ENCODE peak calls at places on chromosome 12, in eight cellular contexts. K, C, X, S, M, W, G and U are unnamed samples.

GRCh38 chr12:10210225-10210624 is 2.5 kb upstream of the GABARAPL1 start:
- DNase-seq in K (no peak), C (no peak), X (no peak), S (no peak), M (no peak), W (no peak), G (no peak), U (no peak)

GRCh38 chr12:104505095-104505819 is 48.5 kb downstream of the CHST11 start:
- DNase-seq in K (no peak), C (no peak), X (peak), S (no peak), M (peak), W (no peak), G (no peak), U (no peak)

GRCh38 chr12:65810036-65810435 is 14.2 kb upstream of the HMGA2 start:
- DNase-seq in K (no peak), C (no peak), X (no peak), S (no peak), M (no peak), W (no peak), G (peak), U (no peak)

GRCh38 chr12:13242926-13243325 is 46.4 kb downstream of the EMP1 start:
- DNase-seq in K (no peak), C (no peak), X (no peak), S (no peak), M (no peak), W (no peak), G (no peak), U (no peak)

GRCh38 chr12:129927316-129927900 is 23.6 kb upstream of the TMEM132D start:
- DNase-seq in K (no peak), C (no peak), X (no peak), S (no peak), M (no peak), W (no peak), G (peak), U (no peak)

GRCh38 chr12:100142851-100143559 is at the start of gene BLTP3B:
- DNase-seq in K (peak), C (peak), X (peak), S (peak), M (peak), W (peak), G (peak), U (peak)

GRCh38 chr12:130992979-130993538 is 39.4 kb downstream of the ADGRD1 start:
- DNase-seq in K (no peak), C (no peak), X (no peak), S (no peak), M (no peak), W (no peak), G (no peak), U (no peak)

GRCh38 chr12:11497438-11497837 is 102.1 kb upstream of the PRB2 start:
- DNase-seq in K (no peak), C (no peak), X (no peak), S (no peak), M (no peak), W (no peak), G (no peak), U (no peak)

GRCh38 chr12:62435337-62436163 is 31.1 kb upstream of the MON2 start:
- DNase-seq in K (no peak), C (peak), X (no peak), S (peak), M (peak), W (peak), G (peak), U (peak)

GRCh38 chr12:108967869-108968540 is 52.9 kb downstream of the SVOP start:
- DNase-seq in K (peak), C (peak), X (no peak), S (peak), M (no peak), W (peak), G (peak), U (no peak)

GRCh38 chr12:107568718-107569117 is 116.9 kb upstream of the PWP1 start:
- DNase-seq in K (no peak), C (no peak), X (no peak), S (peak), M (no peak), W (no peak), G (peak), U (no peak)

GRCh38 chr12:60197589-60197988 is 601.8 kb downstream of the SLC16A7 start:
- DNase-seq in K (no peak), C (no peak), X (no peak), S (peak), M (peak), W (peak), G (peak), U (no peak)

GRCh38 chr12:89566615-89567014 is 40.8 kb upstream of the POC1B start:
- DNase-seq in K (no peak), C (peak), X (no peak), S (peak), M (peak), W (no peak), G (peak), U (no peak)

DNA sequence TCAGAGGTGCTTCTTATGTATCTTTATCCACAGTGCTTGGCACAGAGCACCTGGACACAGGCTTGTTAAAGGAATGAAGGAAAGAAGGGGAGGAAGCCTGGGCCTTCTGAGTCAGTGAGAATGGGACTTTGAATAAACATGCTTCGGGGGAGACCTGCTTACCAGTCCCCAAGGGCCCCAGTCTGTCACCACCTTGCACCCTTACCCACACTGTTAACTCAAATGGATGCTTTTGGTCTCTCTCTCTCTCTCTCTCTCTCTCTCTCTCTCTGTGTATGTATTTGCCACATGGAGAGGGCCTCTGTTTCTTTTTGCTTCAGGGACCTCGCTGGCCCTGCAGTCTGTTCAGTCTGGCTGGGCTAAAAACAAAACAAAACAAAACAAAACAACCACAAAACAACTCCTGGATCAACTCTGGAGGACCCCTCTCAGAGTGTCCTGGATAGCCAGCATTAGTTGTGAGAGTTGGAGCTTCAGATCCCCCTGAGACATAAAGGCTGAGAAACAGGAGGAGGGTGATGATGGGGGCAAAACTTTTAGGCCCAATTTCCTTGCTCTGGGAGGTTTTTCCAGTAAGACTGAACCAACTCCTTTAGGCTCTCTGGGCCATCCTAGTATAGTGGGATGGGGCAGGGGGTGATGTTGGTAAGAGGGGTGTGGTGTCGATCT is 1.9 kb downstream of the KIF5A start:
- DNase-seq in K (no peak), C (peak), X (no peak), S (no peak), M (no peak), W (no peak), G (no peak), U (no peak)
- H3K9ac ChIP-seq in K (no peak), C (peak), X (no peak), S (no peak), M (no peak), W (no peak), G (no peak), U (peak)

GRCh38 chr12:110222433-110222832 is 58.6 kb upstream of the ATP2A2 start:
- DNase-seq in K (no peak), C (no peak), X (no peak), S (no peak), M (no peak), W (no peak), G (no peak), U (no peak)
- H3K27ac ChIP-seq in K (no peak), C (no peak), X (no peak), S (no peak), M (no peak), W (no peak), G (no peak), U (no peak)

GRCh38 chr12:96047621-96048211 is 12.3 kb upstream of the LTA4H start:
- DNase-seq in K (peak), C (peak), X (peak), S (peak), M (peak), W (peak), G (peak), U (no peak)
- H3K9ac ChIP-seq in K (peak), C (no peak), X (no peak), S (peak), M (no peak), W (peak), G (no peak), U (no peak)

DNA sequence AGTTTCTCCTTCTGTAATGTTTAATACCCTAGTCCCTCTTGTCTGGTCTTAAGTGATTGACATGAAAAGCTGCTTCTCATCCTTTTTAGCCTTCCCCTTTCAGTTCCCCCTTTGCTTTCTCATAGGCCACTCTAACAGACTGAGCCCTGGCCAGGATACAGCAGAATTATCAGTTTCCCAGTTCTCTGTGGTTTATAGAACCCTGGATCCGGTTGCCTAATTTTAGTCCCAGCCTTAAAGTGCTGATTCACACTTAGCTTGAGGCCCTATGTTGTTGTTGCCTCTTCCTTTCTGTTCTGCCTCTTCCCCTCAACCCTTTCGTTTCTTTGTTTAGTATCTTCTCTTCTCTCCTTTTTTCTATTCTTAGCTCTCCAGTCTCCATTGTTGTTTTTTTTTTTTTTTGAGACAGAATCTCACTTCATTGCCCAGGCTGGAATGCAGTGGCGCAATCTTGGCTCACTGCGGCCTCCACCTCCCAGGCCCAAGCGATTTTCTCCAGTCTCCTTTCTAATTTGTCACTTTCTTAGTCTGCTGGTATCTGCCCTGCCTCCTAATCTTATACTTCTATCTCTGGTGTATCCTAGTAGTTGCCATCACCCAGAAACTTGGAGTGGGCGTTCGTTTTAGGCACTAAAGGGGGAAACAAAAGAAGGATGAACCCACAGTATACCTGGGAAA is 2.9 kb upstream of the BIN2 start:
- DNase-seq in K (no peak), C (peak), X (peak), S (peak), M (peak), W (peak), G (peak), U (no peak)
- H3K27ac ChIP-seq in K (no peak), C (peak), X (peak), S (peak), M (no peak), W (no peak), G (peak), U (peak)

GRCh38 chr12:6772729-6773661 is 675 bp downstream of the LAG3 start:
- DNase-seq in K (no peak), C (no peak), X (no peak), S (no peak), M (no peak), W (no peak), G (no peak), U (no peak)
- H3K9ac ChIP-seq in K (no peak), C (peak), X (no peak), S (no peak), M (no peak), W (no peak), G (no peak), U (peak)

DNA sequence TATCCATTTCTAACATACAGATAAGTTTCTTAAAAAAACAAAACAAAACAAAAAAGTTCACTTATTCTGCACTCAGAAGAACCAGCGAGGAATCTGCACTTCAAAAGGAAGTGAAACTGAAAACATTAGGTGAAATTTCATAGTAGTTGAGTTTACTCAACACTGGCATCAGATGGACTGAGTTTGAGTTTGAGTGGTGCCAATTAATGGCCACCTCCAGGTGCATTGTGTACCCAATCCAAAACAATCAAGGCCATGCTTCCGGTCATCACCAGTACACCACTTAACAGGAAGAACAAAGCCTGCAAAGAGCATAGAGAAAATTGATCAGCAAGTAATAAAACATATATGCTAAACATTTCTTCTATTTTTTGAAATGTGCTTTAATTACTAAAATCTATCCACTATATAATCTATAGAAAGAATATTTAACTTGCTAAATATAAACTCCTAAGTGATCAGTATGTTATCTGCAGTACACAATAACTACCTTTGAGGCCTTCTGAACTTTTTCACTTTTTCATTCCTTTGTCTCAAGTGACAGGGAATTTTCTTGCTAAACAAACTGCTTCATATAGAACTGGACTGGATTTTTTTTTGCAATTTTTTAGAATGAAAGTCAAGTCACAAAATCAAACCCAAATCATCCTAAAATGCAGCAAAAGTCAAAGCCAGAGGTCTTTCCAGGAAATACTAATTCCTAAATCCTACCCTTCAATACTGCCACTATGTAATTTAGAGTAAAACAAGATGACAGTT is 11.5 kb downstream of the SLC38A2 start:
- DNase-seq in K (no peak), C (no peak), X (no peak), S (no peak), M (no peak), W (no peak), G (no peak), U (no peak)
- H3K27ac ChIP-seq in K (no peak), C (no peak), X (no peak), S (no peak), M (no peak), W (no peak), G (peak), U (no peak)

GRCh38 chr12:105920161-105920684 is 218.5 kb downstream of the NUAK1 start:
- DNase-seq in K (no peak), C (peak), X (no peak), S (peak), M (peak), W (no peak), G (no peak), U (no peak)

GRCh38 chr12:105922670-105923102 is 216.1 kb downstream of the NUAK1 start:
- DNase-seq in K (no peak), C (no peak), X (no peak), S (peak), M (peak), W (peak), G (peak), U (no peak)

GRCh38 chr12:105921872-105922669 is 216.7 kb downstream of the NUAK1 start:
- DNase-seq in K (no peak), C (no peak), X (no peak), S (no peak), M (no peak), W (no peak), G (peak), U (no peak)

GRCh38 chr12:105924526-105925208 is 214.1 kb downstream of the NUAK1 start:
- DNase-seq in K (no peak), C (no peak), X (no peak), S (no peak), M (no peak), W (no peak), G (no peak), U (no peak)

DNA sequence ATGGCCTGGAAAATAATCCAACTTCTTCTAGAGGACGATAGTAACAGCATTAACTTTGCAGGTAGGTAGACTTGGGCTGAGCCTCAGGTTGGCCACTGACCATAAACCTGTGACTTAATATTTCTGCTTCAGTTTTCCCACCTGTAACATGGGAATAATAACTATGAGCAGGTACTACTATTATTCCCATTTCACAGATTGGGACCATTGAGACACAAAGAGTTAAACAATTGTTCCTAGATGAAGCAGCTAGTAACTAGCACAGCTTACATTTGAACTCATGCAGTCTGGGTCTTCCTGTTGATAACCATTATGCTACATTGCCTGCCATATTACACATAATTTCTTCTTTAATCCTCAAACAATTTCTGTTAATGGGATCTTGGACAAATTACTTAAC is 217.7 kb downstream of the NUAK1 start:
- DNase-seq in K (no peak), C (no peak), X (no peak), S (no peak), M (no peak), W (no peak), G (no peak), U (no peak)
- H3K9ac ChIP-seq in K (no peak), C (no peak), X (no peak), S (no peak), M (no peak), W (no peak), G (no peak), U (no peak)

GRCh38 chr12:49901986-49902385 is 1.7 kb downstream of the FAIM2 start:
- DNase-seq in K (no peak), C (no peak), X (no peak), S (no peak), M (no peak), W (no peak), G (no peak), U (no peak)

GRCh38 chr12:49903700-49904423 is at the start of gene FAIM2:
- DNase-seq in K (no peak), C (no peak), X (no peak), S (no peak), M (no peak), W (peak), G (peak), U (no peak)

GRCh38 chr12:49903351-49903699 is 375 bp downstream of the FAIM2 start:
- DNase-seq in K (no peak), C (no peak), X (no peak), S (no peak), M (no peak), W (no peak), G (no peak), U (no peak)

GRCh38 chr12:49901026-49901425 is 2.7 kb downstream of the FAIM2 start:
- DNase-seq in K (no peak), C (no peak), X (no peak), S (no peak), M (no peak), W (no peak), G (no peak), U (no peak)

DNA sequence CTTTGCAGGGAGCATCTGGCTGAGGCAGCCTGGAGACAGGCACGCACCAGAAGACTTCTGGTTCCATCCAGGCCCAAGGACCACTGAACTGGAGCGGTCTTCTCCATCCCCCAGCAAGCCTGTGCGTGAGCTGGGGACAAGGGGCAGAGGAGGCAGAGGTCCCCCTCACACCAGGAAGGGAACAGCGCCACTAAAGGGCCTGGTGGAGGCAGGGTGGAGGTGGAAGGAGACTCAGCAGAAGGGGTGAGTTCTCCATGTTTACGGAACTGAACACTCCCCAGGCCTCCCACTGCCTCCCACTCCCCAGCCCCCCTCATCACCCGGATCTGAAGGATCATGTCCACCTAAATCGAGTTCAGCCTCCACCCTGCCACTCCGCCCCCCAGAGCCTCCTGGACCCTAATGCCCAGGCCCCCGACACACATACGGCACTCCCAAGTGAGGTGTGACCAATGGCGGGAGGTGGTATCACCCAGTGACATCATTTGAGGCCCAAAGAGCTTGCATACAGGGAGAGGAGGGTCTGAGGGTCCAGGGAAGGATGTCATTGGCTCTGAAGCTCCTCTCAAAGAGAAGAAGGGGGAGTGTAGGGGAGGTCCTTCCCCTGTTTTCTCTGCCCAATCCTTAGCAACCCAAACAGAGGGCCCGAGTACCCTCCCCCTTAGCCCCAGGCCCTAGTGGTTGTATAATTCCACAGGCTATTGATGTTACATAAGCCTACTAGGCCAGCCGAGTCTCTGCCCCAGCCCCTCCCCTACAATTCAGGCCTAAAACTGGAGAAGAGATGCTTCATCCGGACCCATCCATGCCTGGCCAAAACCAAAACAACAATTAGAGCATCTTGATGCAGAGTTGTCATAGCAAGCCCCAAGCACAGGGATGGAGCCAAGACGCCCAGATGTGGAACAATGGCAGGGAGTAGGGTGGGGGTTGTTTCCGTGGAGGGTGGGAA is 1.0 kb downstream of the FAIM2 start:
- DNase-seq in K (no peak), C (peak), X (no peak), S (no peak), M (no peak), W (no peak), G (no peak), U (no peak)
- H3K27ac ChIP-seq in K (no peak), C (no peak), X (no peak), S (no peak), M (no peak), W (no peak), G (no peak), U (no peak)